ENCODE peak calls at places on chromosomes 11 and 22, in five cellular contexts. One of them, this sample, is unnamed.

GRCh38 chr22:38193580-38193979 is 8.2 kb upstream of the MAFF start:
- DNase-seq in osteocyte: no peak
- DNase-seq in activated T-helper 1 cell treated with anti-CD3 and anti-CD28 coated beads, Interleukin-12 subunit alpha, Interleukin-12 subunit beta, Interleukin-2, Interleukin-4 antibody, amounts not matched to agents 30 ng/mL and 10 ng/mL and 1 ng/mL, durations not matched to agents 14 hours and 24 hours and 36 hours: no peak
- DNase-seq in cerebellar cortex: no peak
- DNase-seq in CD4-positive, alpha-beta T cell: no peak
- DNase-seq in this sample: peak; percentile 85

GRCh38 chr22:41916745-41917358 is 2.0 kb upstream of the SHISA8 start:
- DNase-seq in CD4-positive, alpha-beta T cell: no peak
- DNase-seq in activated T-helper 1 cell treated with anti-CD3 and anti-CD28 coated beads, Interleukin-12 subunit alpha, Interleukin-12 subunit beta, Interleukin-2, Interleukin-4 antibody, amounts not matched to agents 30 ng/mL and 10 ng/mL and 1 ng/mL, durations not matched to agents 14 hours and 24 hours and 36 hours: no peak
- DNase-seq in cerebellar cortex: no peak
- DNase-seq in osteocyte: no peak
- DNase-seq in this sample: no peak

GRCh38 chr22:35033635-35034296 is 32.2 kb upstream of the ISX start:
- DNase-seq in cerebellar cortex: no peak
- DNase-seq in osteocyte: no peak
- DNase-seq in activated T-helper 1 cell treated with anti-CD3 and anti-CD28 coated beads, Interleukin-12 subunit alpha, Interleukin-12 subunit beta, Interleukin-2, Interleukin-4 antibody, amounts not matched to agents 30 ng/mL and 10 ng/mL and 1 ng/mL, durations not matched to agents 14 hours and 24 hours and 36 hours: no peak
- DNase-seq in CD4-positive, alpha-beta T cell: no peak
- DNase-seq in this sample: no peak

GRCh38 chr11:62791501-62792192 is at the start of gene TMEM223:
- DNase-seq in cerebellar cortex: peak; percentile 80
- DNase-seq in osteocyte: peak; percentile 95
- DNase-seq in CD4-positive, alpha-beta T cell: peak; percentile 85
- DNase-seq in activated T-helper 1 cell treated with anti-CD3 and anti-CD28 coated beads, Interleukin-12 subunit alpha, Interleukin-12 subunit beta, Interleukin-2, Interleukin-4 antibody, amounts not matched to agents 30 ng/mL and 10 ng/mL and 1 ng/mL, durations not matched to agents 14 hours and 24 hours and 36 hours: peak; percentile 89
- DNase-seq in this sample: peak; percentile 83

GRCh38 chr11:30143098-30143705 is 87.6 kb upstream of the FSHB start:
- DNase-seq in osteocyte: no peak
- DNase-seq in CD4-positive, alpha-beta T cell: no peak
- DNase-seq in activated T-helper 1 cell treated with anti-CD3 and anti-CD28 coated beads, Interleukin-12 subunit alpha, Interleukin-12 subunit beta, Interleukin-2, Interleukin-4 antibody, amounts not matched to agents 30 ng/mL and 10 ng/mL and 1 ng/mL, durations not matched to agents 14 hours and 24 hours and 36 hours: no peak
- DNase-seq in cerebellar cortex: peak; percentile 33
- DNase-seq in this sample: no peak

GRCh38 chr11:57283231-57283990 is 41.3 kb downstream of the TNKS1BP1 start:
- DNase-seq in activated T-helper 1 cell treated with anti-CD3 and anti-CD28 coated beads, Interleukin-12 subunit alpha, Interleukin-12 subunit beta, Interleukin-2, Interleukin-4 antibody, amounts not matched to agents 30 ng/mL and 10 ng/mL and 1 ng/mL, durations not matched to agents 14 hours and 24 hours and 36 hours: no peak
- DNase-seq in osteocyte: no peak
- DNase-seq in CD4-positive, alpha-beta T cell: no peak
- DNase-seq in cerebellar cortex: no peak
- DNase-seq in this sample: no peak

GRCh38 chr11:47184711-47185304 is 1.4 kb downstream of the PACSIN3 start:
- DNase-seq in osteocyte: no peak
- DNase-seq in activated T-helper 1 cell treated with anti-CD3 and anti-CD28 coated beads, Interleukin-12 subunit alpha, Interleukin-12 subunit beta, Interleukin-2, Interleukin-4 antibody, amounts not matched to agents 30 ng/mL and 10 ng/mL and 1 ng/mL, durations not matched to agents 14 hours and 24 hours and 36 hours: no peak
- DNase-seq in cerebellar cortex: peak; percentile 45
- DNase-seq in CD4-positive, alpha-beta T cell: no peak
- DNase-seq in this sample: no peak

GRCh38 chr11:9160166-9160565 is 68.8 kb upstream of the SCUBE2 start:
- DNase-seq in cerebellar cortex: no peak
- DNase-seq in CD4-positive, alpha-beta T cell: no peak
- DNase-seq in activated T-helper 1 cell treated with anti-CD3 and anti-CD28 coated beads, Interleukin-12 subunit alpha, Interleukin-12 subunit beta, Interleukin-2, Interleukin-4 antibody, amounts not matched to agents 30 ng/mL and 10 ng/mL and 1 ng/mL, durations not matched to agents 14 hours and 24 hours and 36 hours: no peak
- DNase-seq in osteocyte: no peak
- DNase-seq in this sample: no peak

GRCh38 chr11:75272821-75273301 is 32.3 kb downstream of the TPBGL start:
- DNase-seq in activated T-helper 1 cell treated with anti-CD3 and anti-CD28 coated beads, Interleukin-12 subunit alpha, Interleukin-12 subunit beta, Interleukin-2, Interleukin-4 antibody, amounts not matched to agents 30 ng/mL and 10 ng/mL and 1 ng/mL, durations not matched to agents 14 hours and 24 hours and 36 hours: no peak
- DNase-seq in osteocyte: no peak
- DNase-seq in cerebellar cortex: no peak
- DNase-seq in CD4-positive, alpha-beta T cell: no peak
- DNase-seq in this sample: no peak

GRCh38 chr22:36027579-36027959 is 1.1 kb downstream of the RBFOX2 start:
- DNase-seq in CD4-positive, alpha-beta T cell: no peak
- DNase-seq in activated T-helper 1 cell treated with anti-CD3 and anti-CD28 coated beads, Interleukin-12 subunit alpha, Interleukin-12 subunit beta, Interleukin-2, Interleukin-4 antibody, amounts not matched to agents 30 ng/mL and 10 ng/mL and 1 ng/mL, durations not matched to agents 14 hours and 24 hours and 36 hours: no peak
- DNase-seq in osteocyte: peak; percentile 67
- DNase-seq in cerebellar cortex: peak; percentile 53
- DNase-seq in this sample: no peak

GRCh38 chr11:65849771-65850216 is 8.2 kb downstream of the CFL1 start:
- DNase-seq in cerebellar cortex: no peak
- DNase-seq in osteocyte: no peak
- DNase-seq in activated T-helper 1 cell treated with anti-CD3 and anti-CD28 coated beads, Interleukin-12 subunit alpha, Interleukin-12 subunit beta, Interleukin-2, Interleukin-4 antibody, amounts not matched to agents 30 ng/mL and 10 ng/mL and 1 ng/mL, durations not matched to agents 14 hours and 24 hours and 36 hours: no peak
- DNase-seq in CD4-positive, alpha-beta T cell: no peak
- DNase-seq in this sample: no peak

GRCh38 chr11:6431861-6432260 is 8.9 kb downstream of the HPX start:
- DNase-seq in CD4-positive, alpha-beta T cell: no peak
- DNase-seq in cerebellar cortex: no peak
- DNase-seq in activated T-helper 1 cell treated with anti-CD3 and anti-CD28 coated beads, Interleukin-12 subunit alpha, Interleukin-12 subunit beta, Interleukin-2, Interleukin-4 antibody, amounts not matched to agents 30 ng/mL and 10 ng/mL and 1 ng/mL, durations not matched to agents 14 hours and 24 hours and 36 hours: no peak
- DNase-seq in osteocyte: no peak
- DNase-seq in this sample: no peak

GRCh38 chr11:125408281-125408680 is 87.8 kb downstream of the FEZ1 start:
- DNase-seq in osteocyte: no peak
- DNase-seq in CD4-positive, alpha-beta T cell: no peak
- DNase-seq in activated T-helper 1 cell treated with anti-CD3 and anti-CD28 coated beads, Interleukin-12 subunit alpha, Interleukin-12 subunit beta, Interleukin-2, Interleukin-4 antibody, amounts not matched to agents 30 ng/mL and 10 ng/mL and 1 ng/mL, durations not matched to agents 14 hours and 24 hours and 36 hours: no peak
- DNase-seq in cerebellar cortex: no peak
- DNase-seq in this sample: no peak

GRCh38 chr11:12536566-12536965 is 137.7 kb upstream of the TEAD1 start:
- DNase-seq in osteocyte: no peak
- DNase-seq in cerebellar cortex: no peak
- DNase-seq in activated T-helper 1 cell treated with anti-CD3 and anti-CD28 coated beads, Interleukin-12 subunit alpha, Interleukin-12 subunit beta, Interleukin-2, Interleukin-4 antibody, amounts not matched to agents 30 ng/mL and 10 ng/mL and 1 ng/mL, durations not matched to agents 14 hours and 24 hours and 36 hours: no peak
- DNase-seq in CD4-positive, alpha-beta T cell: no peak
- DNase-seq in this sample: no peak

GRCh38 chr22:48629631-48630443 is 1197.8 kb downstream of the BRD1 start:
- DNase-seq in activated T-helper 1 cell treated with anti-CD3 and anti-CD28 coated beads, Interleukin-12 subunit alpha, Interleukin-12 subunit beta, Interleukin-2, Interleukin-4 antibody, amounts not matched to agents 30 ng/mL and 10 ng/mL and 1 ng/mL, durations not matched to agents 14 hours and 24 hours and 36 hours: no peak
- DNase-seq in osteocyte: no peak
- DNase-seq in CD4-positive, alpha-beta T cell: no peak
- DNase-seq in cerebellar cortex: no peak
- DNase-seq in this sample: no peak

This sample was measured in right atrium auricular region.